ENCODE peak calls at places on chromosomes 1 and 21, in six cellular contexts. E is mucosa of descending colon, S is cardiac fibroblast, B is GM23338, O is pancreas, U is fibroblast of the aortic adventitia. T is an unnamed sample.
A peak's percentile ranks its signal among the peaks of the same experiment; 100 is the strongest.

GRCh38 chr1:12172042-12172851 is 5.5 kb downstream of the TNFRSF1B start:
- DNase-seq in E (no peak), S (no peak), B (no peak), O (no peak), U (no peak), T (no peak)

GRCh38 chr1:22105611-22106207 is 37.2 kb downstream of the WNT4 start:
- DNase-seq in E (peak; percentile 39), S (peak; percentile 78), B (peak; percentile 85), O (no peak), U (peak; percentile 79), T (peak; percentile 67)

GRCh38 chr1:53160924-53161378 is 18.5 kb upstream of the SLC1A7 start:
- DNase-seq in E (no peak), S (no peak), B (no peak), O (no peak), U (no peak), T (no peak)

GRCh38 chr1:8632092-8632491 is 185.3 kb downstream of the RERE start:
- DNase-seq in E (no peak), S (no peak), B (no peak), O (no peak), U (no peak), T (no peak)

GRCh38 chr1:71464016-71464415 is 383.2 kb upstream of the ZRANB2 start:
- DNase-seq in E (no peak), S (peak; percentile 14), B (no peak), O (no peak), U (peak; percentile 10), T (peak; percentile 29)

GRCh38 chr1:24906760-24907490 is 23.2 kb downstream of the RUNX3 start:
- DNase-seq in E (no peak), S (no peak), B (no peak), O (no peak), U (no peak), T (no peak)

GRCh38 chr1:232657426-232657825 is 27.5 kb upstream of the SIPA1L2 start:
- DNase-seq in E (no peak), S (peak; percentile 33), B (no peak), O (no peak), U (peak; percentile 14), T (peak; percentile 6)

GRCh38 chr21:26877015-26877414 is 31.8 kb upstream of the ADAMTS1 start:
- DNase-seq in E (no peak), S (no peak), B (no peak), O (no peak), U (no peak), T (no peak)

GRCh38 chr1:221150996-221151395 is 271.8 kb downstream of the HLX start:
- DNase-seq in E (no peak), S (no peak), B (no peak), O (no peak), U (no peak), T (no peak)

GRCh38 chr1:76124196-76124595 is 49.6 kb downstream of the ST6GALNAC3 start:
- DNase-seq in E (no peak), S (no peak), B (no peak), O (no peak), U (no peak), T (no peak)

GRCh38 chr21:31335957-31336738 is 7.9 kb downstream of the TIAM1 start:
- DNase-seq in E (no peak), S (peak; percentile 80), B (no peak), O (no peak), U (peak; percentile 91), T (peak; percentile 82)

GRCh38 chr1:161119017-161119378 is 1.1 kb downstream of the NIT1 start:
- DNase-seq in E (peak; percentile 28), S (peak; percentile 52), B (peak; percentile 67), O (peak; percentile 52), U (peak; percentile 34), T (no peak)

DNA sequence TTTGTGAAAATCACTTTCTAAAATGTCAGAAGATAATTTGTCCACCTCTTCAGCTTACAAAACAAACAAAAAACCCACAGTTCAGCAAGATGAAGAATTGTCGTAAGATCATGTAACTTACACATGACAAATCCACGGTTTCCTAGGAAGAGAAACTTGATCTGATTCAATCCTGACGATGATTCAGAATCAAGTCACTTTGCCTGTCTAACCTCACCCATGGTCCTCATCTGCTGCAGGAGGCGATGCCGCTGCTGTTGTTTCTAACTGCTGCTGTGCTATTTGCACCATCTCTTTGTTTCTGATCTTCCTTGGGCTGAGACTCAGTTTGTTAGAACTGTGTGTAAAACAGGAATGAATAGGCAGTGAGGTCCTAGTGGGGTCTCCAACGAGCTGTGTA is 10.1 kb downstream of the NTRK1 start:
- DNase-seq in E (no peak), S (peak; percentile 59), B (no peak), O (no peak), U (peak; percentile 79), T (peak; percentile 81)
- H3K4me3 ChIP-seq in E (no peak overlapping the region), S (peak overlapping the region; percentile 30), B (no peak overlapping the region), O (no peak overlapping the region), U (peak overlapping the region; percentile 45), T (peak overlapping the region; percentile 46)

DNA sequence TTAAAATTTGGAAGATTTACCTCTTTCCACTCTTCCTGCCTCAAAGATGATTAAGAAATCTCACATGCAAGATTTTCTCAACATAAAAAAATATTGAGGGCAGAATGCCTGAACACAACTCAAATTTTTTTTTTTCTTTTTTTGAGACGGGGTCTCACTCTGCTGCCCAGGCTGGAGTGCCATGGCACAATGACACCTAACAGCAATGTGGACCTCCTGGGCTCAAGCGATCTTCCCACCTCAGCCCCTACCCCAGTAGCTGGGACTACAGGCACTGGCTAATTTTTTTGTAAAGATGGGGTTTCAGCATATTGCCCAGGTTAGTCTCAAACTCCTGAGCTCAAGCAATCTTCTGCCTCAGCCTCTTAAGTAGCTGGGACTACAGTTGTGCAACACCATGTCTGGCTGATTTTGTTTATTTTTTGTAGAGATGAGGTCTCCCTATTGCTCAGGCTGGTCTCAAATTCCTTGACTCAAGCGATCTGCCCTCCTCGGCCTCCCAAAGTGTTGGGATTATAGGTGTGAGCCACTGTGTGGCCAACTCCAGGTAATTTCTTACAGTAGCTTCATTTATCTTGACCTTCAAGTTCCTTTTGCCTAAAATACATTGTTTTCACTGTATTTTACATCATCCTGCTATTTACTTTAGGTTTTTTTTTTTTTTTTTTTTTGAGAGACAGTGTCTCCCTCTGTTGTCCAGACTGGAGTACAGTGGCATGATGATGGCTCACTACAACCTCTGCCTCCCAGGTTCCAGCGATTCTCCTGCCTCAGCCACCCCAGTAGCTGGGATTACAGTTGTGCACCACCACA is 10.4 kb downstream of the NUCKS1 start:
- DNase-seq in E (no peak), S (peak; percentile 47), B (no peak), O (no peak), U (peak; percentile 63), T (peak; percentile 60)
- TF ChIP-seq CTCF in E (no peak), S (peak; percentile 33), B (peak; percentile 23), O (no peak), U (peak; percentile 6), T (peak; percentile 24)

DNA sequence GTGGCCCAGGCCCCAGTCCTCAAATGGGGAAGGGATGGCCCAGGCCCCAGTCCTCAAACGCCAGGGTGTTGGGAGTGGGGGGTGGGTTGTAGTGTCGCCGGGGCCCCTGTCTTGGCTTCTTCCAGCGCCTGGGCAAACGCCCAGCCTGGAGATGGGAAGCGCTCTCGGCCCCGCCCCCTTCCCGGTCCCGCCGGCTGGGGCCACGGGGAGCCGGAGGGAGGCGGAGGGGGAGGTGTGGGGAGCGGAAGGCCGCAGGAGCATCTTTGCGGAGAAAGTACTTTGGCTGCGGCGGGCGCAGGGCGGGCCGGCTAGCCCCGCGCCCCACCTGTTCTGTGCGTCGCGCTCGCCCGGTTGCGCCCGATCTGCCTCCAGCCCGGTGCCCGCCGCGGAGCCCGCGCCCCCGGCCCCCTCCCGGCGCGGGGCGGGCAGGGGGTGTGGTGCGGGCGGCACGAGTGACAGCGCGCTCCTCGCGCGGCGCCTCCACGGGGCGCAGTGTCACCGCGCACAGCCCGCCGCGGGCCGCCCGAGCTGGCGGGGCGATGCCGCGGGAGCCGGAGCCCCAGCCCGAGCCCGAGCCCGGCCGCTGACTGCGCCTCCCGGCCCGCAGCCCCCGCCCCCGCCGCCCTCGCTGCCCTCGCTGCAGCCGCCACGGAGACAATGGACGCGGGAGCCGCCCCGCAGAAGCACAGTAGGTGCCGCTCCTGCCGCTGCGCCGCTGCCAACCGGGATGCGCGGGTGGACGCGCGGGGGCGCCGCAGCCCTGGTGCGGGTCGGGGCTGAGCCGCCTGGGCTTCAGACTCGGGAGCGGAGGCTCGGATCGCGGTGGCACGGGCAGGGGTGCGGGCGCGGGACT is 31.1 kb upstream of the PEX10 start:
- DNase-seq in E (no peak), S (no peak), B (peak; percentile 74), O (no peak), U (no peak), T (no peak)
- H3K4me3 ChIP-seq in E (no peak overlapping the region), S (no peak overlapping the region), B (peak overlapping the region; percentile 48), O (no peak overlapping the region), U (no peak overlapping the region), T (no peak overlapping the region)

GRCh38 chr1:7249516-7249915 is 464.3 kb downstream of the CAMTA1 start:
- DNase-seq in E (no peak), S (no peak), B (no peak), O (no peak), U (no peak), T (no peak)
- TF ChIP-seq CTCF in E (no peak), S (no peak), B (no peak), O (no peak), U (no peak), T (no peak)

GRCh38 chr1:151370211-151370911 is 2.1 kb downstream of the SELENBP1 start:
- DNase-seq in E (no peak), S (peak; percentile 65), B (no peak), O (no peak), U (peak; percentile 48), T (no peak)
- H3K4me3 ChIP-seq in E (no peak overlapping the region), S (no peak overlapping the region), B (no peak overlapping the region), O (no peak overlapping the region), U (no peak overlapping the region), T (no peak overlapping the region)

GRCh38 chr1:16367258-16367967 is 371 bp downstream of the SZRD1 start:
- DNase-seq in E (peak; percentile 87), S (peak; percentile 95), B (peak; percentile 78), O (peak; percentile 74), U (peak; percentile 90), T (peak; percentile 89)
- TF ChIP-seq CTCF in E (no peak), S (no peak), B (no peak), O (no peak), U (no peak), T (peak; percentile 5)

GRCh38 chr1:114341886-114342285 is 169.1 kb downstream of the TRIM33 start:
- DNase-seq in E (no peak), S (no peak), B (no peak), O (no peak), U (no peak), T (no peak)
- H3K4me3 ChIP-seq in E (no peak overlapping the region), S (no peak overlapping the region), B (no peak overlapping the region), O (no peak overlapping the region), U (no peak overlapping the region), T (no peak overlapping the region)

DNA sequence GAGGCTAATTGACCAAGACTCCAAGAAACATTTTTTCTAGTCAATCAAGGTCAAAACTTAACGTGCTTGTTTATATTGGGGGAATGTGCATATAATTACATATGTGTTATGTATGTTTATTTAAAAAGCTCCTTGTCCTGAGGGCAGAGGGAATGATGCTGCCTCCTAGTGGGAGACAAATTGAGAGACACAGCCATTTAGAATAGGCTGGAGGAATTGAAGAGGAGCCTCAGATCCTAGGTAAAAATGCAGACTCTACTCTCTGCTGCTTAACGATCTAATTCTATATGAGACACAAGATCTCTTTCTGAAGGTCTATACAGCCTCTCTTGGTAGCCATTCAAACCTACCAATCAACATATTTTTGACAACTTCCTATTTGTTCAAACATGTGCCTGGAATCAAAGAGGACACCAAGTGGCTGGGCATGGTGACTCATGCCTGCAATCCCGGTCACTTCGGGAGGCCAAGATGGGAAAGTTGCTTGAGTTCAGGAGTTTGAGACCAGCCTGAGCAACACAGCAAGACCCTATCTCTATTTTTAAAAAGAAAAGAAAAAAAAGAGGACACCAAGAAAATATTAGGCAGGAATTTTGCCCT is 136.6 kb upstream of the ZNF648 start:
- DNase-seq in E (peak; percentile 31), S (no peak), B (peak; percentile 50), O (no peak), U (peak; percentile 4), T (no peak)
- TF ChIP-seq CTCF in E (no peak), S (no peak), B (peak; percentile 68), O (no peak), U (no peak), T (peak; percentile 31)